ENCODE peak calls at places on chromosomes 7 and 10, in seven cellular contexts. H, A, E, G, Q, W and V are unnamed samples.
A peak's percentile ranks its signal among the peaks of the same experiment; 100 is the strongest.

GRCh38 chr10:17335065-17335464 is 107.0 kb downstream of the VIM start:
- DNase-seq in H (no peak), A (no peak), E (no peak), G (no peak), Q (no peak), W (peak; percentile 81), V (no peak)

GRCh38 chr7:123275036-123275753 is 75.4 kb upstream of the SLC13A1 start:
- DNase-seq in H (no peak), A (no peak), E (no peak), G (no peak), Q (no peak), W (no peak), V (no peak)

GRCh38 chr10:84190621-84191020 is 3.7 kb upstream of the CDHR1 start:
- DNase-seq in H (no peak), A (no peak), E (no peak), G (no peak), Q (no peak), W (no peak), V (no peak)

GRCh38 chr10:120600871-120601644 is 144.0 kb downstream of the PLPP4 start:
- DNase-seq in H (no peak), A (no peak), E (no peak), G (peak; percentile 66), Q (no peak), W (peak; percentile 2), V (no peak)

GRCh38 chr7:51613911-51614344 is 297.3 kb upstream of the COBL start:
- DNase-seq in H (no peak), A (no peak), E (no peak), G (no peak), Q (no peak), W (no peak), V (no peak)

GRCh38 chr7:123355576-123356195 is 155.9 kb upstream of the SLC13A1 start:
- DNase-seq in H (no peak), A (peak; percentile 62), E (no peak), G (peak; percentile 24), Q (no peak), W (no peak), V (no peak)

GRCh38 chr7:80827238-80827633 is 91.6 kb downstream of the SEMA3C start:
- DNase-seq in H (no peak), A (no peak), E (no peak), G (no peak), Q (no peak), W (no peak), V (no peak)

GRCh38 chr10:30818010-30818660 is 188.6 kb upstream of the LYZL2 start:
- DNase-seq in H (no peak), A (no peak), E (no peak), G (no peak), Q (no peak), W (no peak), V (no peak)

GRCh38 chr7:33904680-33905388 is 505 bp upstream of the BMPER start:
- DNase-seq in H (no peak), A (peak; percentile 55), E (peak; percentile 14), G (peak; percentile 79), Q (no peak), W (peak; percentile 53), V (no peak)

GRCh38 chr10:19453967-19454366 is 362.3 kb upstream of the PLXDC2 start:
- DNase-seq in H (no peak), A (no peak), E (no peak), G (no peak), Q (no peak), W (no peak), V (no peak)

GRCh38 chr7:102260856-102261255 is 25.8 kb upstream of the SH2B2 start:
- DNase-seq in H (no peak), A (no peak), E (no peak), G (peak; percentile 60), Q (no peak), W (peak; percentile 41), V (peak; percentile 30)

GRCh38 chr10:106380706-106381105 is 783.8 kb downstream of the SORCS1 start:
- DNase-seq in H (no peak), A (no peak), E (no peak), G (no peak), Q (no peak), W (no peak), V (no peak)

GRCh38 chr10:132884041-132884440 is 58.3 kb downstream of the CFAP46 start:
- DNase-seq in H (no peak), A (no peak), E (no peak), G (no peak), Q (no peak), W (no peak), V (no peak)